ENCODE peak calls at places on chromosome 15, in ten cellular contexts. D, G, W, L, Q, U, Z, C, B and H are unnamed samples.

GRCh38 chr15:96325579-96326331 is 4.7 kb upstream of the NR2F2 start:
- DNase-seq in D (no peak), G (no peak), U (no peak), B (no peak), L (no peak), C (no peak), W (no peak), Z (no peak), Q (peak), H (no peak)

GRCh38 chr15:40333922-40334492 is 6.7 kb downstream of the CCDC9B start:
- DNase-seq in U (peak), Q (peak), B (no peak), C (no peak), Z (no peak), W (peak), L (peak), G (no peak), D (no peak), H (no peak)

GRCh38 chr15:84821501-84822021 is 4.4 kb downstream of the ALPK3 start:
- DNase-seq in D (no peak), U (no peak), G (peak), Z (no peak), W (no peak), B (no peak), Q (no peak), L (no peak), C (no peak), H (no peak)

GRCh38 chr15:60006203-60006782 is 2.2 kb downstream of the FOXB1 start:
- DNase-seq in W (peak), B (peak), D (peak), L (no peak), C (no peak), Z (no peak), G (peak), U (peak), Q (peak), H (no peak)

GRCh38 chr15:80494311-80494710 is 90.1 kb downstream of the ARNT2 start:
- DNase-seq in B (peak), W (no peak), C (no peak), Z (peak), U (no peak), Q (peak), L (no peak), D (no peak), G (no peak), H (no peak)

GRCh38 chr15:41820791-41821423 is 7.0 kb upstream of the JMJD7 start:
- DNase-seq in U (no peak), W (peak), B (no peak), Z (no peak), Q (no peak), D (no peak), L (no peak), C (no peak), G (no peak), H (no peak)

GRCh38 chr15:87841426-87841998 is 415.0 kb downstream of the NTRK3 start:
- DNase-seq in Z (no peak), D (no peak), B (no peak), L (no peak), U (no peak), Q (no peak), W (no peak), C (no peak), G (no peak), H (no peak)

GRCh38 chr15:89799011-89799924 is 15.4 kb downstream of the ANPEP start:
- DNase-seq in Z (no peak), W (peak), C (no peak), L (no peak), G (no peak), D (no peak), Q (no peak), B (no peak), U (no peak), H (no peak)

GRCh38 chr15:39770748-39771689 is 11.6 kb downstream of the FSIP1 start:
- DNase-seq in Z (peak), G (peak), Q (no peak), L (no peak), D (no peak), B (no peak), C (no peak), W (no peak), U (no peak), H (no peak)

GRCh38 chr15:26882112-26882511 is 15.2 kb downstream of the GABRA5 start:
- DNase-seq in Q (no peak), B (no peak), U (no peak), Z (no peak), D (no peak), L (no peak), W (no peak), C (no peak), G (no peak), H (no peak)

GRCh38 chr15:58038426-58039106 is 26.9 kb downstream of the ALDH1A2 start:
- DNase-seq in Z (no peak), Q (peak), W (no peak), D (no peak), U (no peak), B (peak), C (no peak), L (no peak), G (no peak), H (no peak)